ENCODE peak calls at places on chromosomes 6 and 20, in seven cellular contexts. G is amniotic stem cell, C is EH, L is progenitor cell of endocrine pancreas, U is T-helper 2 cell, K is activated gamma-delta T cell treated with Interleukin-2 at 50 U/mL for 16 hours, P is HFFc6. F is an unnamed sample.

GRCh38 chr20:60046011-60046413 is 87.8 kb downstream of the CDH26 start:
- DNase-seq in C (peak), P (peak), U (no peak), K (no peak), G (no peak), L (no peak), F (peak)

GRCh38 chr6:143397229-143398222 is 53.0 kb downstream of the ADAT2 start:
- DNase-seq in K (peak), C (peak), L (peak), G (no peak), U (peak), P (peak), F (peak)

GRCh38 chr6:33249732-33250625 is 21.7 kb downstream of the VPS52 start:
- DNase-seq in K (no peak), U (no peak), C (peak), G (peak), L (no peak), P (peak), F (peak)

GRCh38 chr20:52047811-52048302 is 143.7 kb downstream of the ZFP64 start:
- DNase-seq in U (peak), K (peak), P (no peak), C (peak), L (no peak), G (no peak), F (no peak)

GRCh38 chr6:135244805-135245204 is 63.7 kb downstream of the MYB start:
- DNase-seq in P (no peak), G (no peak), L (no peak), U (no peak), C (no peak), K (no peak), F (no peak)

GRCh38 chr6:61989616-61990015 is 296.4 kb downstream of the KHDRBS2 start:
- DNase-seq in P (no peak), C (no peak), K (no peak), U (no peak), G (no peak), L (no peak), F (no peak)

GRCh38 chr20:17611290-17611539 is 41.3 kb downstream of the DSTN start:
- DNase-seq in C (peak), G (no peak), P (no peak), U (no peak), K (no peak), L (no peak), F (no peak)

GRCh38 chr6:161265975-161266374 is 7.9 kb downstream of the AGPAT4 start:
- DNase-seq in C (peak), G (no peak), L (no peak), K (no peak), U (no peak), P (no peak), F (no peak)

GRCh38 chr6:148069256-148069655 is 273.4 kb upstream of the SASH1 start:
- DNase-seq in P (no peak), K (no peak), G (no peak), L (no peak), U (no peak), C (peak), F (no peak)

GRCh38 chr6:121592955-121593665 is 157.7 kb downstream of the GJA1 start:
- DNase-seq in G (no peak), P (no peak), L (no peak), U (no peak), C (peak), K (no peak), F (no peak)

GRCh38 chr20:40945754-40946451 is 82.7 kb upstream of the TOP1 start:
- DNase-seq in P (peak), U (no peak), C (peak), L (peak), K (no peak), G (no peak), F (no peak)

GRCh38 chr6:109446541-109446940 is 6.0 kb downstream of the SMPD2 start:
- DNase-seq in L (no peak), G (no peak), U (no peak), P (no peak), K (no peak), C (no peak), F (no peak)

GRCh38 chr6:111942561-111942960 is 69.3 kb upstream of the FYN start:
- DNase-seq in U (no peak), L (no peak), P (no peak), G (no peak), K (no peak), C (no peak), F (no peak)

GRCh38 chr6:15023448-15023847 is 222.4 kb upstream of the JARID2 start:
- DNase-seq in G (no peak), C (no peak), U (peak), K (no peak), P (no peak), L (no peak), F (no peak)

GRCh38 chr6:34515473-34516387 is 40.4 kb downstream of the SPDEF start:
- DNase-seq in C (no peak), G (no peak), P (no peak), K (no peak), U (no peak), L (no peak), F (no peak)

GRCh38 chr6:149043476-149044130 is 273.9 kb upstream of the TAB2 start:
- DNase-seq in C (peak), P (peak), U (no peak), K (no peak), G (no peak), L (no peak), F (no peak)

GRCh38 chr6:44001318-44001868 is 125.9 kb downstream of the MRPL14 start:
- DNase-seq in U (no peak), C (no peak), K (no peak), P (no peak), L (no peak), G (no peak), F (no peak)

GRCh38 chr6:168013250-168013915 is 15.9 kb downstream of the KIF25 start:
- DNase-seq in P (no peak), K (no peak), G (no peak), L (no peak), U (no peak), C (no peak), F (no peak)

GRCh38 chr20:39775110-39775509 is 813.0 kb downstream of the DHX35 start:
- DNase-seq in P (no peak), C (peak), G (no peak), U (no peak), L (no peak), K (no peak), F (peak)

GRCh38 chr6:133291671-133292070 is 50.5 kb downstream of the EYA4 start:
- DNase-seq in K (no peak), L (no peak), U (no peak), P (no peak), G (no peak), C (no peak), F (no peak)

GRCh38 chr6:158290659-158291058 is 21.6 kb upstream of the TULP4 start:
- DNase-seq in L (no peak), G (no peak), C (no peak), K (peak), P (no peak), U (peak), F (no peak)

GRCh38 chr20:49989234-49990065 is 6.7 kb downstream of the SNAI1 start:
- DNase-seq in P (peak), U (no peak), C (peak), L (no peak), K (no peak), G (no peak), F (peak)